ENCODE peak calls at places on chromosomes 4 and X, in eight cellular contexts. E is cardiac muscle cell, X is fibroblast of the aortic adventitia, K is thoracic aorta, U is SK-N-MC, M is cardiac fibroblast, Z is heart right ventricle, I is GM12865. F is an unnamed sample.

GRCh38 chrX:1418901-1419544 is 27.1 kb upstream of the SLC25A6 start:
- DNase-seq in E (no peak), X (no peak), K (no peak), U (no peak), M (no peak), Z (no peak), I (no peak), F (no peak)

GRCh38 chr4:87669373-87669772 is 19.3 kb downstream of the DMP1 start:
- DNase-seq in E (no peak), X (no peak), K (no peak), U (no peak), M (no peak), Z (no peak), I (no peak), F (no peak)

GRCh38 chr4:1212546-1213335 is 36.2 kb downstream of the CTBP1 start:
- DNase-seq in E (no peak), X (no peak), K (no peak), U (no peak), M (no peak), Z (peak), I (no peak), F (no peak)

GRCh38 chrX:107654778-107655761 is 26.8 kb downstream of the PRPS1 start:
- DNase-seq in E (peak), X (peak), K (no peak), U (no peak), M (peak), Z (peak), I (peak), F (peak)

GRCh38 chrX:20350598-20350997 is 83.9 kb upstream of the RPS6KA3 start:
- DNase-seq in E (no peak), X (no peak), K (no peak), U (no peak), M (no peak), Z (no peak), I (no peak), F (no peak)

GRCh38 chr4:25437951-25438350 is 60.9 kb downstream of the ANAPC4 start:
- DNase-seq in E (no peak), X (no peak), K (no peak), U (no peak), M (no peak), Z (no peak), I (no peak), F (no peak)

GRCh38 chr4:121113680-121114079 is 41.3 kb upstream of the NDNF start:
- DNase-seq in E (no peak), X (no peak), K (no peak), U (no peak), M (no peak), Z (no peak), I (peak), F (no peak)

GRCh38 chrX:20382518-20383291 is 116.0 kb upstream of the RPS6KA3 start:
- DNase-seq in E (no peak), X (no peak), K (no peak), U (no peak), M (no peak), Z (no peak), I (peak), F (no peak)

GRCh38 chr4:15143551-15143950 is 141.3 kb downstream of the CPEB2 start:
- DNase-seq in E (no peak), X (no peak), K (no peak), U (no peak), M (no peak), Z (no peak), I (peak), F (no peak)

GRCh38 chrX:10010686-10011085 is 43.5 kb downstream of the CLDN34 start:
- DNase-seq in E (peak), X (no peak), K (no peak), U (no peak), M (peak), Z (no peak), I (no peak), F (no peak)

GRCh38 chr4:8306511-8307021 is 37.0 kb downstream of the HTRA3 start:
- DNase-seq in E (peak), X (no peak), K (no peak), U (no peak), M (no peak), Z (no peak), I (no peak), F (no peak)

GRCh38 chrX:67094061-67094460 is 449.8 kb upstream of the AR start:
- DNase-seq in E (no peak), X (no peak), K (no peak), U (no peak), M (no peak), Z (no peak), I (no peak), F (no peak)

GRCh38 chrX:39301041-39301440 is 499.8 kb downstream of the MID1IP1 start:
- DNase-seq in E (no peak), X (no peak), K (no peak), U (no peak), M (no peak), Z (no peak), I (no peak), F (no peak)

GRCh38 chr4:108384544-108384943 is 215.8 kb upstream of the LEF1 start:
- DNase-seq in E (no peak), X (no peak), K (no peak), U (no peak), M (no peak), Z (no peak), I (no peak), F (no peak)

GRCh38 chr4:178955614-178956013 is 1513.4 kb upstream of the AGA start:
- DNase-seq in E (no peak), X (no peak), K (no peak), U (no peak), M (no peak), Z (no peak), I (no peak), F (no peak)

GRCh38 chr4:25696409-25696808 is 40.8 kb downstream of the SLC34A2 start:
- DNase-seq in E (no peak), X (no peak), K (no peak), U (no peak), M (no peak), Z (no peak), I (no peak), F (no peak)

GRCh38 chr4:10917475-10918103 is 233.0 kb upstream of the CLNK start:
- DNase-seq in E (no peak), X (no peak), K (no peak), U (no peak), M (no peak), Z (no peak), I (no peak), F (no peak)

GRCh38 chr4:143270266-143270838 is 66.3 kb upstream of the GAB1 start:
- DNase-seq in E (no peak), X (no peak), K (no peak), U (no peak), M (no peak), Z (no peak), I (no peak), F (no peak)

GRCh38 chr4:103451341-103451740 is 253.2 kb upstream of the CENPE start:
- DNase-seq in E (no peak), X (no peak), K (no peak), U (no peak), M (peak), Z (no peak), I (no peak), F (no peak)

GRCh38 chr4:32858971-32859370 is 2138.8 kb downstream of the PCDH7 start:
- DNase-seq in E (peak), X (peak), K (no peak), U (no peak), M (peak), Z (no peak), I (no peak), F (peak)

GRCh38 chrX:46770817-46771163 is 11.9 kb upstream of the SLC9A7 start:
- DNase-seq in E (peak), X (peak), K (no peak), U (no peak), M (peak), Z (no peak), I (no peak), F (no peak)

GRCh38 chr4:78691971-78692814 is 84.0 kb upstream of the BMP2K start:
- DNase-seq in E (peak), X (peak), K (no peak), U (no peak), M (peak), Z (no peak), I (peak), F (no peak)

GRCh38 chr4:8832130-8832930 is 39.3 kb downstream of the HMX1 start:
- DNase-seq in E (peak), X (no peak), K (no peak), U (no peak), M (peak), Z (no peak), I (no peak), F (peak)

GRCh38 chrX:150365953-150366911 is 3.1 kb downstream of the MAMLD1 start:
- DNase-seq in E (peak), X (peak), K (no peak), U (no peak), M (peak), Z (peak), I (no peak), F (no peak)

GRCh38 chr4:20984011-20984836 is 284.0 kb downstream of the PACRGL start:
- DNase-seq in E (no peak), X (no peak), K (no peak), U (no peak), M (no peak), Z (no peak), I (no peak), F (no peak)

GRCh38 chr4:128757712-128758111 is 51.8 kb upstream of the JADE1 start:
- DNase-seq in E (no peak), X (peak), K (no peak), U (no peak), M (no peak), Z (peak), I (peak), F (no peak)

GRCh38 chr4:76562851-76563803 is 128.1 kb downstream of the SHROOM3 start:
- DNase-seq in E (no peak), X (no peak), K (no peak), U (no peak), M (peak), Z (no peak), I (no peak), F (no peak)

GRCh38 chr4:76559236-76560071 is 124.4 kb downstream of the SHROOM3 start:
- DNase-seq in E (no peak), X (no peak), K (no peak), U (no peak), M (no peak), Z (no peak), I (no peak), F (no peak)

GRCh38 chr4:76562161-76562560 is 127.1 kb downstream of the SHROOM3 start:
- DNase-seq in E (peak), X (peak), K (no peak), U (no peak), M (peak), Z (no peak), I (no peak), F (no peak)

GRCh38 chr4:76554630-76555029 is 119.6 kb downstream of the SHROOM3 start:
- DNase-seq in E (no peak), X (no peak), K (no peak), U (no peak), M (no peak), Z (no peak), I (no peak), F (no peak)

DNA sequence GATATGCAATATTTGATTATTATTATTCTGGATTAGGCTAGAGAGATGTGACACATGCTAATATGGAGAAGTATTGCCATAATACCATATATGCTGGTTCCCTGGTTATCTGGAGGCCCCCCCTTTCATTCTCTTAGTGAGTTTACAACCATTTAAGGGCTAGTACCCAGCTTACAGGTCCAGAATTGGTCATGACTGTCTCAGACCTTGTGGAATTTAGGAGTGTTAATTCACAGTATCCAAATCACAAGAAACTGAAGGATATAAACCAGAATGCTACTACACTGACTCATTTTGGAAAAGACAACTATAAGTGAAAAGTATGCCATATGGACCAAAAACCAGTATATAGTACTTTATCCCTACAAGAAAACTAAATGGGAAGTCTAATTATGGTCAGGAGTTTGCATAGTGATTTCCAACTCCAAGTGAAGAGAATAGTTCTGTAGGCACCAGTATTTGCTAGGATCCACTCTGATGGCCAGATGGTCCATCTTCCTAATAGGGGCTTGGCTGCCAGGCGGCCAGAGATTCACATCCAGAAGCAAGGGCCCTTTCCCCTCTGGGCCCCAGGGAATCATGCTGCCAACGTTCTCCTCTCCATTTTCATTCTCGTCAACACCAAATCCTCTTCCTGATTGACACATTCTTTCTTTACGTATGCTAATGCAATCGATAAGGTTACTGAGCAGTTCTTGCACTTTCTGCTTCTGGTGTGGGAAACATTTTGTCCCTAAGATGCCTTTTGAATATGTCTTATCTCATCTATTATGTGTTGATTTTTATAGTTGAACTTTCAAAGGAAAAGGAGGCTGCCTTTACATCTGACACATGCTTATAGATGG is 123.6 kb downstream of the SHROOM3 start:
- DNase-seq in E (no peak), X (peak), K (no peak), U (no peak), M (no peak), Z (no peak), I (no peak), F (no peak)
- H3K4me3 ChIP-seq in E (no peak), X (no peak), K (no peak), U (no peak), M (no peak), Z (no peak), I (no peak), F (no peak)

DNA sequence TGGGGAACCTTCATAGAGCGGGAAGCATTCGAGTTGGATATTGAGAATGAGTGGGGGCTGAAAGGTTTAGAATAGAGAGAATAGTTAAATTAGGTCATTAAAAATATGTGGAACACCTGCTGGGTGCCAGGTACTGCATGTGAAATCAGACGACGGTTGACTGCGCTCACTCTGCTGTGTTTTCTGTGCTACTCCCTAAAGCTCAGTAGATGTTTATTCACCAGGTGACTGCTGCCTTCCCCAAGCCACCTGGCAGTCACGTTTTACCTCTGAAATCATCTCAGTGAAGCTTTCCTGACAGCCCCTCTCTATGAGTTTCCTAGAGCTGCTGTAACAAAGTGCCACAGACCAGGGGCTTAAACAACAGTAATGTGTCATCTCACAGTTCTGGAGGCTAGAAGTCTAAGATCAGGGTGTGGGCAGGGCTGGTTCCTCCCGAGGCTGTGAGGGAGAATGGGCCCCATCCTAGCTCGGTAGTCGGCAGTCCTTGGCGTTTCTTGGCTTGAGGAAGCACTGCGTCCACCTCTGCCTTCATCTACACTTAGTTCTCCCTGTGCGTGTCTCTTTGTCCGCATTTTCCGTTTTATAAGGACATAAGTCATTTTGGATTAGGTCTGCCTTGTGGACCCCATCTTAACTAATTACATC is 25.3 kb downstream of the ADD1 start:
- DNase-seq in E (no peak), X (no peak), K (no peak), U (no peak), M (no peak), Z (no peak), I (no peak), F (no peak)
- H3K4me3 ChIP-seq in E (no peak), X (peak), K (peak), U (no peak), M (peak), Z (peak), I (no peak), F (no peak)

GRCh38 chr4:3074846-3075651 is 568 bp downstream of the HTT start:
- DNase-seq in E (peak), X (no peak), K (no peak), U (no peak), M (peak), Z (peak), I (peak), F (peak)
- H3K4me3 ChIP-seq in E (peak), X (peak), K (peak), U (peak), M (peak), Z (peak), I (peak), F (peak)

GRCh38 chr4:140268441-140268840 is 105.0 kb upstream of the SCOC start:
- DNase-seq in E (no peak), X (no peak), K (no peak), U (no peak), M (no peak), Z (no peak), I (no peak), F (no peak)
- H3K4me3 ChIP-seq in E (no peak), X (no peak), K (no peak), U (no peak), M (no peak), Z (no peak), I (no peak), F (no peak)

DNA sequence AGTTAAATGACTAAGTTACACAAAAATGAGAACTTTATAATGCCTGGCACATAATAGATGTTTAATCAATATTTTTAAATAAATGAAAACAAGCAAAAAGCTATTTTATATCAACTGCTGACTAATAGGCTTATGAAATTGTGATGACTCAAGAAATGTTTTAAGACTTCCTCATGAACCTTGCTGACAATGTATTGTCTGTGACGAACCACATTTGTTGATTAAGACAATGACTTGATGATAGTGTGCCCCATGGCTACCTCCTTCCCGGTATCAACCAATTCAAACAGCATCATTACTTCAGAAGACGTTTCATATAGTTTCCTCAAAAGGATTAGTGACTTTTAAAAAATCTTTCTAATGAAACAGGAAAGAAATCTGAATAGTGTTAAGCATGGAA is 7.9 kb downstream of the CXCL6 start:
- DNase-seq in E (peak), X (peak), K (no peak), U (no peak), M (peak), Z (no peak), I (no peak), F (no peak)
- H3K4me3 ChIP-seq in E (no peak), X (no peak), K (no peak), U (no peak), M (no peak), Z (no peak), I (no peak), F (no peak)

GRCh38 chr4:184396001-184396400 is 78.3 kb downstream of the IRF2 start:
- DNase-seq in E (no peak), X (no peak), K (no peak), U (no peak), M (no peak), Z (no peak), I (peak), F (no peak)

GRCh38 chr4:184389978-184390518 is 84.3 kb downstream of the IRF2 start:
- DNase-seq in E (no peak), X (no peak), K (no peak), U (no peak), M (no peak), Z (no peak), I (no peak), F (no peak)

GRCh38 chr4:184395451-184395917 is 78.9 kb downstream of the IRF2 start:
- DNase-seq in E (no peak), X (no peak), K (no peak), U (no peak), M (no peak), Z (no peak), I (peak), F (no peak)

GRCh38 chr4:184392748-184393334 is 81.5 kb downstream of the IRF2 start:
- DNase-seq in E (no peak), X (peak), K (no peak), U (no peak), M (no peak), Z (no peak), I (no peak), F (no peak)

GRCh38 chr4:184392321-184392720 is 82.0 kb downstream of the IRF2 start:
- DNase-seq in E (no peak), X (no peak), K (no peak), U (no peak), M (no peak), Z (no peak), I (no peak), F (no peak)
- H3K4me3 ChIP-seq in E (no peak), X (no peak), K (peak), U (no peak), M (no peak), Z (no peak), I (no peak), F (no peak)